ENCODE peak calls at places on chromosomes 13 and 19, in six cellular contexts. M is fibroblast of lung, K is GOT3, H is uterus, I is astrocyte of the hippocampus, S is neural progenitor cell. G is an unnamed sample.

GRCh38 chr19:43639507-43640423 is at the start of gene CADM4:
- DNase-seq in M (no peak), K (no peak), H (peak; percentile 36), I (peak; percentile 46), S (peak; percentile 78), G (peak; percentile 60)

GRCh38 chr13:61187471-61187870 is 228.2 kb downstream of the PCDH20 start:
- DNase-seq in M (no peak), K (no peak), H (no peak), I (peak; percentile 2), S (no peak), G (no peak)

GRCh38 chr19:29676586-29676985 is 11.3 kb downstream of the PLEKHF1 start:
- DNase-seq in M (no peak), K (no peak), H (no peak), I (no peak), S (no peak), G (no peak)

GRCh38 chr13:43132228-43132627 is 108.8 kb downstream of the DNAJC15 start:
- DNase-seq in M (peak; percentile 44), K (no peak), H (no peak), I (peak; percentile 69), S (peak; percentile 74), G (peak; percentile 69)

GRCh38 chr19:533485-534058 is 2.0 kb downstream of the CDC34 start:
- DNase-seq in M (no peak), K (no peak), H (no peak), I (peak; percentile 36), S (no peak), G (no peak)

GRCh38 chr13:26596458-26596857 is 39.0 kb downstream of the WASF3 start:
- DNase-seq in M (no peak), K (no peak), H (no peak), I (no peak), S (no peak), G (no peak)

GRCh38 chr19:19115954-19116353 is 22.3 kb downstream of the TMEM161A start:
- DNase-seq in M (no peak), K (no peak), H (no peak), I (no peak), S (peak; percentile 72), G (peak; percentile 71)

GRCh38 chr19:33659835-33660234 is 38.1 kb downstream of the CHST8 start:
- DNase-seq in M (no peak), K (no peak), H (no peak), I (no peak), S (no peak), G (no peak)

GRCh38 chr13:32475403-32475802 is 47.5 kb upstream of the N4BP2L1 start:
- DNase-seq in M (no peak), K (no peak), H (no peak), I (no peak), S (peak; percentile 7), G (no peak)

GRCh38 chr19:55146648-55147218 is 2.3 kb downstream of the TNNT1 start:
- DNase-seq in M (no peak), K (no peak), H (no peak), I (no peak), S (peak; percentile 91), G (no peak)

GRCh38 chr13:105573134-105573533 is 962.3 kb downstream of the EFNB2 start:
- DNase-seq in M (peak; percentile 25), K (no peak), H (no peak), I (no peak), S (no peak), G (no peak)

GRCh38 chr19:29492761-29493160 is 33.0 kb upstream of the VSTM2B start:
- DNase-seq in M (no peak), K (no peak), H (no peak), I (no peak), S (no peak), G (no peak)

GRCh38 chr13:65461590-65461989 is 1768.5 kb downstream of the PCDH9 start:
- DNase-seq in M (peak; percentile 94), K (no peak), H (no peak), I (no peak), S (no peak), G (no peak)

GRCh38 chr19:28899703-28900102 is 313.2 kb downstream of the UQCRFS1 start:
- DNase-seq in M (no peak), K (no peak), H (no peak), I (no peak), S (no peak), G (no peak)

GRCh38 chr13:24036115-24036514 is 124.4 kb upstream of the SPATA13 start:
- DNase-seq in M (peak; percentile 42), K (no peak), H (no peak), I (no peak), S (no peak), G (no peak)

GRCh38 chr19:51093066-51093465 is 10.4 kb upstream of the KLK14 start:
- DNase-seq in M (no peak), K (no peak), H (no peak), I (no peak), S (no peak), G (no peak)

GRCh38 chr13:46951516-46951915 is 54.7 kb upstream of the HTR2A start:
- DNase-seq in M (no peak), K (no peak), H (no peak), I (no peak), S (no peak), G (no peak)

GRCh38 chr13:35694031-35694430 is 217.5 kb upstream of the MAB21L1 start:
- DNase-seq in M (no peak), K (no peak), H (no peak), I (no peak), S (no peak), G (no peak)

GRCh38 chr13:50277127-50277526 is 261.9 kb downstream of the KCNRG start:
- DNase-seq in M (no peak), K (no peak), H (no peak), I (no peak), S (no peak), G (no peak)

GRCh38 chr13:73683746-73684145 is 450.5 kb downstream of the KLF12 start:
- DNase-seq in M (no peak), K (no peak), H (no peak), I (no peak), S (no peak), G (no peak)

GRCh38 chr13:51978836-51979556 is 32.3 kb downstream of the ATP7B start:
- DNase-seq in M (peak; percentile 9), K (no peak), H (no peak), I (no peak), S (no peak), G (no peak)

GRCh38 chr13:96816261-96816660 is 178.0 kb downstream of the OXGR1 start:
- DNase-seq in M (peak; percentile 40), K (no peak), H (peak; percentile 19), I (no peak), S (no peak), G (peak; percentile 8)

GRCh38 chr13:48828962-48829405 is 146.7 kb upstream of the FNDC3A start:
- DNase-seq in M (no peak), K (no peak), H (no peak), I (peak; percentile 48), S (no peak), G (no peak)

GRCh38 chr13:28099396-28100148 is 804 bp downstream of the FLT3 start:
- DNase-seq in M (no peak), K (no peak), H (no peak), I (no peak), S (peak; percentile 23), G (no peak)

GRCh38 chr19:16429066-16429758 is 42.6 kb downstream of the EPS15L1 start:
- DNase-seq in M (no peak), K (no peak), H (no peak), I (peak; percentile 19), S (no peak), G (peak; percentile 96)

GRCh38 chr19:42269518-42270345 is 680 bp downstream of the CIC start:
- DNase-seq in M (no peak), K (no peak), H (peak; percentile 46), I (no peak), S (no peak), G (peak; percentile 54)

GRCh38 chr19:679418-680286 is 3.5 kb downstream of the FSTL3 start:
- DNase-seq in M (peak; percentile 90), K (no peak), H (peak; percentile 55), I (peak; percentile 84), S (peak; percentile 76), G (peak; percentile 80)

GRCh38 chr19:11154683-11155047 is 917 bp downstream of the SPC24 start:
- DNase-seq in M (no peak), K (no peak), H (no peak), I (no peak), S (no peak), G (no peak)

GRCh38 chr19:40369797-40370196 is 20.2 kb downstream of the HIPK4 start:
- DNase-seq in M (no peak), K (no peak), H (no peak), I (no peak), S (no peak), G (no peak)

GRCh38 chr13:80524447-80525215 is 183.7 kb upstream of the SPRY2 start:
- DNase-seq in M (peak; percentile 39), K (no peak), H (no peak), I (no peak), S (no peak), G (no peak)

GRCh38 chr13:43304945-43305344 is 281.6 kb downstream of the DNAJC15 start:
- DNase-seq in M (no peak), K (no peak), H (no peak), I (no peak), S (no peak), G (no peak)

GRCh38 chr19:52896431-52897148 is 845 bp downstream of the ZNF320 start:
- DNase-seq in M (peak; percentile 10), K (no peak), H (peak; percentile 30), I (peak; percentile 51), S (peak; percentile 41), G (peak; percentile 61)